ENCODE peak calls at places on chromosomes 2 and 18, in four cellular contexts. K is tibial nerve, A is pancreas, I is IMR-90. Y is an unnamed sample. For H3K27me3 and H3K36me3, the result is how much of the 10 kb centered on the place peaks cover.

GRCh38 chr2:241011296-241011600 is 12.8 kb downstream of the SNED1 start:
- DNase-seq in K (peak), A (peak), I (no peak), Y (no peak)

GRCh38 chr18:48909721-48910120 is 41.0 kb downstream of the SMAD7 start:
- DNase-seq in K (no peak), A (no peak), I (no peak), Y (no peak)

GRCh38 chr2:119482481-119483394 is 41.5 kb downstream of the SCTR start:
- DNase-seq in K (no peak), A (no peak), I (no peak), Y (no peak)

GRCh38 chr2:208006833-208007232 is 18.5 kb downstream of the PLEKHM3 start:
- DNase-seq in K (no peak), A (no peak), I (peak), Y (no peak)

GRCh38 chr18:79801217-79801616 is 3.5 kb downstream of the KCNG2 start:
- DNase-seq in K (no peak), A (no peak), I (no peak), Y (no peak)

GRCh38 chr2:36802952-36803351 is 106.4 kb downstream of the VIT start:
- DNase-seq in K (no peak), A (no peak), I (no peak), Y (no peak)

GRCh38 chr2:154125900-154126299 is 254.2 kb downstream of the GALNT13 start:
- DNase-seq in K (no peak), A (no peak), I (no peak), Y (no peak)

GRCh38 chr2:23940976-23941605 is 828 bp downstream of the UBXN2A start:
- DNase-seq in K (no peak), A (no peak), I (peak), Y (no peak)

GRCh38 chr18:11119550-11119949 is 29.8 kb downstream of the PIEZO2 start:
- DNase-seq in K (no peak), A (no peak), I (no peak), Y (no peak)

GRCh38 chr2:85049236-85049635 is 78.3 kb downstream of the KCMF1 start:
- DNase-seq in K (no peak), A (no peak), I (no peak), Y (no peak)

GRCh38 chr2:167928434-167928833 is 319.0 kb downstream of the STK39 start:
- DNase-seq in K (no peak), A (no peak), I (no peak), Y (no peak)

GRCh38 chr2:196854629-196855028 is 45.5 kb upstream of the C2orf66 start:
- DNase-seq in K (no peak), A (no peak), I (no peak), Y (no peak)

GRCh38 chr18:46894124-46894523 is 23.2 kb downstream of the PIAS2 start:
- DNase-seq in K (no peak), A (no peak), I (no peak), Y (no peak)

GRCh38 chr2:237475704-237476107 is 11.3 kb upstream of the MLPH start:
- DNase-seq in K (no peak), A (no peak), I (peak), Y (no peak)

GRCh38 chr2:182506606-182507005 is 79.8 kb upstream of the PDE1A start:
- DNase-seq in K (no peak), A (no peak), I (peak), Y (no peak)

GRCh38 chr2:8587920-8588830 is 93.7 kb upstream of the ID2 start:
- DNase-seq in K (no peak), A (no peak), I (no peak), Y (no peak)

GRCh38 chr2:191566347-191566746 is 111.6 kb upstream of the NABP1 start:
- DNase-seq in K (peak), A (peak), I (peak), Y (no peak)

GRCh38 chr18:70126832-70127231 is 78.7 kb downstream of the RTTN start:
- DNase-seq in K (no peak), A (no peak), I (no peak), Y (no peak)

GRCh38 chr2:160680974-160681373 is 187.4 kb upstream of the RBMS1 start:
- DNase-seq in K (no peak), A (no peak), I (no peak), Y (no peak)

GRCh38 chr2:54709341-54709809 is 14.1 kb upstream of the EML6 start:
- DNase-seq in K (no peak), A (peak), I (no peak), Y (no peak)

GRCh38 chr2:65800998-65801397 is 368.6 kb upstream of the SPRED2 start:
- DNase-seq in K (no peak), A (no peak), I (peak), Y (no peak)

GRCh38 chr2:136125226-136125625 is 7.3 kb upstream of the CXCR4 start:
- DNase-seq in K (no peak), A (no peak), I (no peak), Y (no peak)

GRCh38 chr18:3450358-3451107 is 561 bp downstream of the TGIF1 start:
- DNase-seq in K (peak), A (peak), I (peak), Y (no peak)

GRCh38 chr2:151727593-151728552 is 6.4 kb downstream of the NEB start:
- DNase-seq in K (no peak), A (no peak), I (no peak), Y (no peak)

GRCh38 chr2:219541611-219542180 is 1.9 kb downstream of the CHPF start:
- DNase-seq in K (peak), A (peak), I (peak), Y (no peak)

GRCh38 chr2:46803911-46804670 is 111.5 kb downstream of the MCFD2 start:
- DNase-seq in K (no peak), A (peak), I (peak), Y (peak)

GRCh38 chr2:234702731-234703225 is 205.9 kb upstream of the ARL4C start:
- DNase-seq in K (no peak), A (no peak), I (no peak), Y (no peak)

GRCh38 chr2:189581354-189582139 is 961 bp upstream of the SLC40A1 start:
- DNase-seq in K (no peak), A (peak), I (no peak), Y (no peak)

GRCh38 chr2:26569216-26570082 is 71.7 kb downstream of the CIB4 start:
- DNase-seq in K (no peak), A (no peak), I (no peak), Y (no peak)

GRCh38 chr2:241771286-241772062 is 5.1 kb upstream of the GAL3ST2 start:
- DNase-seq in K (peak), A (no peak), I (peak), Y (no peak)

GRCh38 chr2:161946489-161947107 is 127.4 kb downstream of the DPP4 start:
- DNase-seq in K (no peak), A (no peak), I (peak), Y (no peak)

GRCh38 chr2:8615252-8616083 is 66.4 kb upstream of the ID2 start:
- DNase-seq in K (no peak), A (no peak), I (no peak), Y (no peak)

GRCh38 chr2:88011011-88011410 is 5.3 kb downstream of the RNU2-63P start:
- DNase-seq in K (no peak), A (no peak), I (no peak), Y (no peak)

GRCh38 chr2:11024010-11024615 is 112.4 kb downstream of the KCNF1 start:
- DNase-seq in K (no peak), A (peak), I (no peak), Y (no peak)

GRCh38 chr2:29425866-29426265 is 310.7 kb downstream of the CLIP4 start:
- DNase-seq in K (no peak), A (no peak), I (no peak), Y (no peak)

GRCh38 chr2:104025296-104025695 is 828.6 kb upstream of the POU3F3 start:
- DNase-seq in K (no peak), A (no peak), I (no peak), Y (no peak)

GRCh38 chr2:4358855-4359254 is 655.5 kb downstream of the DCDC2C start:
- DNase-seq in K (no peak), A (no peak), I (no peak), Y (no peak)

GRCh38 chr2:232741972-232742371 is 34.4 kb downstream of the KCNJ13 start:
- DNase-seq in K (no peak), A (no peak), I (no peak), Y (no peak)

GRCh38 chr18:8657873-8658521 is 47.4 kb upstream of the MTCL1 start:
- DNase-seq in K (no peak), A (no peak), I (peak), Y (no peak)

DNA sequence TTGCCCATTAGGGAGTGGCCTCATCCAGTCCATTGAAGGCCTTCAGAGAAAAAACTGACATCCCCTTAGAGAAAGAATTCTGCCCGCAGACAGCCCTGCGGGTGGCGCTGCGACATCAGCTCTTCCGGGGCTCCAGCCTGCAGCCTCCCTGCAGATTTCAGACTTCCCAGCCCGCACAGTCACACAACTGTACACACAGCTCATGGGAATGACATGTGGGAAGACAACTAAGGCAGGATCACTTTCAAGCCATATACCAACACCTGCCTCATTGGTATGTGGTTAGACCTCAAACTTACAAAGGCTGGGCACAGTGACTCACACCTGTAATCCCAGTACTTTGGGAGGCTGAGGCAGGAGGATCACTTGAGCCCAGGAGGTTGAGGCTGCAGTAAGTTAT is 24.8 kb upstream of the TUBB6 start:
- DNase-seq in K (no peak), A (no peak), I (peak), Y (no peak)
- TF ChIP-seq CTCF in K (no peak), A (no peak), I (peak), Y (peak)

GRCh38 chr18:5966514-5966913 is 71.2 kb upstream of the TMEM200C start:
- DNase-seq in K (no peak), A (no peak), I (peak), Y (no peak)

GRCh38 chr18:5964996-5965395 is 69.7 kb upstream of the TMEM200C start:
- DNase-seq in K (no peak), A (no peak), I (no peak), Y (no peak)

GRCh38 chr18:5964108-5964507 is 68.8 kb upstream of the TMEM200C start:
- DNase-seq in K (no peak), A (no peak), I (no peak), Y (no peak)

GRCh38 chr18:5963267-5963666 is 67.9 kb upstream of the TMEM200C start:
- DNase-seq in K (no peak), A (no peak), I (no peak), Y (no peak)

DNA sequence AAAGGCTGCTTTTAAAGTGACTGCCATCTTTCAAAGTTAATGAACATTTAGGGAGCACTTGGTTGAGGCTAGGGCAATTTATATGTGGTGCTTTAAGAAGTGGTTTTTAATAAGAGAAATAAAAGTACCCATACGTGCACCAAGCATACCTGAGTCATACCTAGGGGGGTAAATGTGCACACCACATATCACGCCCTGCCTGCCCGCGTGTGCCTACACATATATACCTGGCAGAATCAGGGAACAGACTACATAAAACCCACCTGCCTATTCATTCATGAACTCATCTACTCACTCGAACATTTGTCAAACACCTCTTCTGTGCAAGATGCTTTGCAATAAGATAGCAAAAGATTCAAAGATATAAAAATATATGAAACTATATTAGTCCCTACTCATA is 69.3 kb upstream of the TMEM200C start:
- DNase-seq in K (no peak), A (no peak), I (no peak), Y (no peak)
- H3K27me3 ChIP-seq in K (under half), A (under half), I (under half), Y (under half)

GRCh38 chr2:224543939-224544338 is 41.2 kb downstream of the CUL3 start:
- DNase-seq in K (no peak), A (no peak), I (no peak), Y (no peak)

GRCh38 chr2:224532931-224533330 is 52.2 kb downstream of the CUL3 start:
- DNase-seq in K (no peak), A (no peak), I (no peak), Y (no peak)

GRCh38 chr2:224538739-224539138 is 46.4 kb downstream of the CUL3 start:
- DNase-seq in K (no peak), A (no peak), I (no peak), Y (no peak)
- H3K36me3 ChIP-seq in K (under half), A (under half), I (under half), Y (under half)

DNA sequence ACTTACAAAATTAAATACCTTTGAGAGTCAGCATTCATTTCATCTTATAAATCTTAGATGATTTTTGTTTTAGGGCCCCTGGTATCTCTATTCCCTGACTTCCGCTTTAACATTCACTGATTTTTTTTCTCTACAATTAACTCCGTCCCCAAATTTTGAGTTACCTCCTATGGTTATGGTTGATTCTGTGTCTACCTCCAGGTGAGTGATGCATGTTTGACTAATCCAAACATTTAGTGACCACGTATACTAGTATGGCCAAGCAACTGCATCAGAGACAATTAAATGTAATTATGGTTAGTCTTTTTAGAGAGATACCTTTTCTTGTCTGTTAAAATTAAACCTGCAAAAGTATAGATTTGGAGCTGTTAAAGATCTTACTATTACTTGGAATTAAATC is 120.3 kb downstream of the CCDC102B start:
- DNase-seq in K (no peak), A (no peak), I (no peak), Y (no peak)
- TF ChIP-seq CTCF in K (no peak), A (no peak), I (no peak), Y (no peak)

DNA sequence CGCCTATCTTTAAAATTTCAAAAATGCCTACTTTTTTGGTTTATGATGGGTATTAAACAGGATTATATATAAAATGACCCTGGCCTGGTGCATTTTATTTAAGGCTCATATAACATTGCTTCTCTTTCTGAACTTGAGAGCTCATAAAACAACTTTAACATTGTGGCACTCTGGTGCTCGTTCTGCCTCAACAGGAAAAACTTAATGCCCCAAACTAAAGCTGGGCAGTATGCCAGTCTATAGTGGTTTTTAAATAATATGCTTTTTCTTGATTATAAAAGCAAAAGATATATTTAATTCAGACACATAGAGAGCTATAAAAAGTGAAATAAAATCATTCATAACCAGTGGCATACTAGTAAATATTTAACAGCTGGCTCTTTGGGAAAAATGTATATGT is 269.3 kb upstream of the GULP1 start:
- DNase-seq in K (no peak), A (no peak), I (no peak), Y (no peak)
- H3K27me3 ChIP-seq in K (under half), A (under half), I (under half), Y (under half)

DNA sequence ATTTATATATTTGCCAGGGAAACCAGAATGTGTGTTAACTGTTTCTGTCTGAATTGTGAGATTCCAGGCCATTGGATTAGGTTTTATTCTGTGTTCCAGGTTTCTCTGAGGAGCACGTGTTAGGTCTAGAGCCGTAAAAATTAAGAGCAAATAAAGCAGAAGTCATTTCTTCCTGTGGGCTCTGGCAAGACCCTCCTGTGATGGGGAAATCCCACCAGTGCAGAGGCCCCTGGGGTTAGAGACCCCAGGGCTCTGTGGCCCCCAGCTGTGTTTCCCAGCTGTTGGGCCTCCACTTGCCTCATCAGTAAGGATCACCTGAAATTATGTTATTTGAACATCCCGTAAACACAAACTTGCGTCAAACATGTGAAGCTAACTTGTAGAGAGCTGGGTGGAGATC is 50.2 kb downstream of the HK2 start:
- DNase-seq in K (no peak), A (no peak), I (no peak), Y (no peak)
- H3K36me3 ChIP-seq in K (under half), A (under half), I (half or more), Y (under half)

GRCh38 chr18:23972416-23972815 is 42.1 kb upstream of the TTC39C start:
- DNase-seq in K (no peak), A (no peak), I (no peak), Y (no peak)
- TF ChIP-seq CTCF in K (no peak), A (no peak), I (no peak), Y (no peak)

GRCh38 chr2:105143467-105144127 is 97.9 kb upstream of the GPR45 start:
- DNase-seq in K (no peak), A (no peak), I (no peak), Y (no peak)
- H3K27me3 ChIP-seq in K (under half), A (under half), I (under half), Y (under half)